ENCODE peak calls at places on chromosomes 7 and 10, in eight cellular contexts. One of them, this sample, is unnamed.

GRCh38 chr10:91709394-91709798 is 76.5 kb upstream of the PPP1R3C start:
- DNase-seq in GOT3: no peak
- DNase-seq in aorta: no peak
- DNase-seq in thyroid gland: no peak
- DNase-seq in activated naive CD4-positive, alpha-beta T cell treated with Interleukin-2 at 50 U/mL for 16 hours: no peak
- DNase-seq in H7: no peak
- DNase-seq in NCI-H1092: no peak
- DNase-seq in G401: no peak
- DNase-seq in this sample: no peak

GRCh38 chr7:102125127-102125561 is 161.5 kb upstream of the SH2B2 start:
- DNase-seq in H7: peak; percentile 78
- DNase-seq in G401: peak; percentile 71
- DNase-seq in thyroid gland: peak; percentile 94
- DNase-seq in GOT3: no peak
- DNase-seq in aorta: peak; percentile 94
- DNase-seq in activated naive CD4-positive, alpha-beta T cell treated with Interleukin-2 at 50 U/mL for 16 hours: no peak
- DNase-seq in NCI-H1092: no peak
- DNase-seq in this sample: no peak

GRCh38 chr7:108222236-108222892 is 92.2 kb upstream of the LAMB4 start:
- DNase-seq in activated naive CD4-positive, alpha-beta T cell treated with Interleukin-2 at 50 U/mL for 16 hours: no peak
- DNase-seq in aorta: no peak
- DNase-seq in NCI-H1092: no peak
- DNase-seq in GOT3: no peak
- DNase-seq in H7: peak; percentile 36
- DNase-seq in G401: no peak
- DNase-seq in thyroid gland: no peak
- DNase-seq in this sample: no peak

GRCh38 chr7:130141858-130142653 is 63.1 kb downstream of the TMEM209 start:
- DNase-seq in thyroid gland: peak; percentile 85
- DNase-seq in aorta: no peak
- DNase-seq in G401: peak; percentile 61
- DNase-seq in H7: peak; percentile 57
- DNase-seq in GOT3: no peak
- DNase-seq in NCI-H1092: no peak
- DNase-seq in activated naive CD4-positive, alpha-beta T cell treated with Interleukin-2 at 50 U/mL for 16 hours: no peak
- DNase-seq in this sample: no peak

GRCh38 chr7:130903358-130903974 is 169.5 kb upstream of the KLF14 start:
- DNase-seq in H7: no peak
- DNase-seq in GOT3: no peak
- DNase-seq in aorta: no peak
- DNase-seq in thyroid gland: no peak
- DNase-seq in G401: no peak
- DNase-seq in NCI-H1092: no peak
- DNase-seq in activated naive CD4-positive, alpha-beta T cell treated with Interleukin-2 at 50 U/mL for 16 hours: peak; percentile 26
- DNase-seq in this sample: no peak

GRCh38 chr7:106108988-106109387 is 3.1 kb downstream of the SYPL1 start:
- DNase-seq in thyroid gland: no peak
- DNase-seq in NCI-H1092: no peak
- DNase-seq in GOT3: no peak
- DNase-seq in aorta: no peak
- DNase-seq in activated naive CD4-positive, alpha-beta T cell treated with Interleukin-2 at 50 U/mL for 16 hours: no peak
- DNase-seq in G401: peak; percentile 13
- DNase-seq in H7: no peak
- DNase-seq in this sample: no peak

GRCh38 chr10:33215154-33215553 is 119.3 kb downstream of the NRP1 start:
- DNase-seq in aorta: no peak
- DNase-seq in G401: no peak
- DNase-seq in NCI-H1092: no peak
- DNase-seq in GOT3: no peak
- DNase-seq in activated naive CD4-positive, alpha-beta T cell treated with Interleukin-2 at 50 U/mL for 16 hours: no peak
- DNase-seq in H7: no peak
- DNase-seq in thyroid gland: no peak
- DNase-seq in this sample: no peak

GRCh38 chr10:128062837-128063563 is 63.2 kb downstream of the MKI67 start:
- DNase-seq in GOT3: no peak
- DNase-seq in G401: no peak
- DNase-seq in thyroid gland: no peak
- DNase-seq in NCI-H1092: no peak
- DNase-seq in H7: no peak
- DNase-seq in aorta: peak; percentile 76
- DNase-seq in activated naive CD4-positive, alpha-beta T cell treated with Interleukin-2 at 50 U/mL for 16 hours: peak; percentile 54
- DNase-seq in this sample: peak; percentile 40

GRCh38 chr7:48246073-48246472 is 74.8 kb downstream of the ABCA13 start:
- DNase-seq in activated naive CD4-positive, alpha-beta T cell treated with Interleukin-2 at 50 U/mL for 16 hours: no peak
- DNase-seq in G401: peak; percentile 3
- DNase-seq in thyroid gland: peak; percentile 78
- DNase-seq in aorta: no peak
- DNase-seq in GOT3: no peak
- DNase-seq in NCI-H1092: no peak
- DNase-seq in H7: no peak
- DNase-seq in this sample: no peak

GRCh38 chr10:112374724-112375541 is 1.0 kb downstream of the ACSL5 start:
- DNase-seq in GOT3: no peak
- DNase-seq in activated naive CD4-positive, alpha-beta T cell treated with Interleukin-2 at 50 U/mL for 16 hours: peak; percentile 20
- DNase-seq in G401: no peak
- DNase-seq in NCI-H1092: no peak
- DNase-seq in aorta: no peak
- DNase-seq in thyroid gland: peak; percentile 9
- DNase-seq in H7: peak; percentile 35
- DNase-seq in this sample: no peak

GRCh38 chr10:52215745-52216361 is 98.2 kb upstream of the DKK1 start:
- DNase-seq in H7: peak; percentile 2
- DNase-seq in G401: peak; percentile 78
- DNase-seq in NCI-H1092: no peak
- DNase-seq in aorta: no peak
- DNase-seq in GOT3: no peak
- DNase-seq in activated naive CD4-positive, alpha-beta T cell treated with Interleukin-2 at 50 U/mL for 16 hours: peak; percentile 13
- DNase-seq in thyroid gland: peak; percentile 30
- DNase-seq in this sample: no peak

GRCh38 chr7:150481207-150481920 is 30.9 kb downstream of the GIMAP8 start:
- DNase-seq in activated naive CD4-positive, alpha-beta T cell treated with Interleukin-2 at 50 U/mL for 16 hours: peak; percentile 36
- DNase-seq in aorta: no peak
- DNase-seq in H7: no peak
- DNase-seq in thyroid gland: no peak
- DNase-seq in NCI-H1092: no peak
- DNase-seq in GOT3: no peak
- DNase-seq in G401: no peak
- DNase-seq in this sample: no peak

GRCh38 chr10:47024399-47025252 is 113.4 kb downstream of the PTPN20 start:
- DNase-seq in thyroid gland: peak; percentile 69
- DNase-seq in NCI-H1092: no peak
- DNase-seq in GOT3: no peak
- DNase-seq in activated naive CD4-positive, alpha-beta T cell treated with Interleukin-2 at 50 U/mL for 16 hours: peak; percentile 61
- DNase-seq in G401: peak; percentile 78
- DNase-seq in H7: peak; percentile 94
- DNase-seq in aorta: peak; percentile 86
- DNase-seq in this sample: peak; percentile 53

GRCh38 chr10:126235979-126236851 is 152.1 kb downstream of the ADAM12 start:
- DNase-seq in G401: no peak
- DNase-seq in thyroid gland: no peak
- DNase-seq in H7: no peak
- DNase-seq in activated naive CD4-positive, alpha-beta T cell treated with Interleukin-2 at 50 U/mL for 16 hours: no peak
- DNase-seq in aorta: no peak
- DNase-seq in NCI-H1092: no peak
- DNase-seq in GOT3: no peak
- DNase-seq in this sample: no peak

GRCh38 chr7:131066635-131067034 is 261.0 kb upstream of the MKLN1 start:
- DNase-seq in NCI-H1092: no peak
- DNase-seq in GOT3: no peak
- DNase-seq in aorta: no peak
- DNase-seq in activated naive CD4-positive, alpha-beta T cell treated with Interleukin-2 at 50 U/mL for 16 hours: no peak
- DNase-seq in thyroid gland: no peak
- DNase-seq in G401: no peak
- DNase-seq in H7: no peak
- DNase-seq in this sample: no peak

GRCh38 chr7:151459726-151460473 is 20.0 kb upstream of the CRYGN start:
- DNase-seq in G401: peak; percentile 69
- DNase-seq in H7: peak; percentile 67
- DNase-seq in activated naive CD4-positive, alpha-beta T cell treated with Interleukin-2 at 50 U/mL for 16 hours: no peak
- DNase-seq in thyroid gland: peak; percentile 83
- DNase-seq in NCI-H1092: no peak
- DNase-seq in GOT3: peak; percentile 63
- DNase-seq in aorta: peak; percentile 93
- DNase-seq in this sample: no peak

This sample was measured in stimulated activated CD8-positive, alpha-beta memory T cell treated with anti-CD3 and anti-CD28 coated beads, Interleukin-15, amount 100 ng/mL, for 48 hours.